ENCODE peak calls at places on chromosomes 3 and 15, in four cellular contexts. X is transverse colon, D is substantia nigra, S is fibroblast of lung. C is an unnamed sample.

GRCh38 chr3:8962226-8962861 is 928 bp downstream of the RAD18 start:
- DNase-seq in X (no peak), D (no peak), S (no peak), C (no peak)

GRCh38 chr3:45646051-45646585 is 43.1 kb upstream of the SACM1L start:
- DNase-seq in X (peak; percentile 43), D (peak; percentile 22), S (peak; percentile 41), C (no peak)

GRCh38 chr15:33395841-33396240 is 85.1 kb downstream of the RYR3 start:
- DNase-seq in X (no peak), D (no peak), S (no peak), C (no peak)

GRCh38 chr3:29212789-29213433 is 68.0 kb upstream of the RBMS3 start:
- DNase-seq in X (no peak), D (no peak), S (no peak), C (no peak)

GRCh38 chr3:39146611-39147373 is 6.6 kb downstream of the CSRNP1 start:
- DNase-seq in X (peak; percentile 85), D (peak; percentile 45), S (peak; percentile 97), C (peak; percentile 43)

GRCh38 chr3:11282250-11283125 is 10.3 kb downstream of the ATG7 start:
- DNase-seq in X (peak; percentile 27), D (peak; percentile 79), S (peak; percentile 89), C (peak; percentile 76)

GRCh38 chr3:32743934-32744333 is 58.9 kb downstream of the CNOT10 start:
- DNase-seq in X (peak; percentile 19), D (no peak), S (peak; percentile 96), C (no peak)

GRCh38 chr15:90233701-90234518 is at the start of the genes CIB1 and GDPGP1:
- DNase-seq in X (peak; percentile 99), D (peak; percentile 96), S (peak; percentile 97), C (peak; percentile 94)

GRCh38 chr3:147483145-147483544 is 74.0 kb downstream of the ZIC1 start:
- DNase-seq in X (no peak), D (no peak), S (no peak), C (no peak)

GRCh38 chr3:113947372-113948014 is at the start of gene ZDHHC23:
- DNase-seq in X (peak; percentile 91), D (no peak), S (peak; percentile 42), C (peak; percentile 20)

GRCh38 chr15:58715266-58715917 is 34.1 kb downstream of the ADAM10 start:
- DNase-seq in X (no peak), D (no peak), S (no peak), C (no peak)

GRCh38 chr3:101827211-101828174 is 21.8 kb upstream of the NFKBIZ start:
- DNase-seq in X (peak; percentile 84), D (peak; percentile 71), S (peak; percentile 74), C (peak; percentile 6)

GRCh38 chr3:152379415-152380042 is 110.8 kb downstream of the MBNL1 start:
- DNase-seq in X (no peak), D (no peak), S (no peak), C (no peak)

GRCh38 chr3:152380048-152380447 is 111.3 kb downstream of the MBNL1 start:
- DNase-seq in X (no peak), D (no peak), S (no peak), C (no peak)

GRCh38 chr3:152382312-152383135 is 113.8 kb downstream of the MBNL1 start:
- DNase-seq in X (no peak), D (no peak), S (no peak), C (no peak)

GRCh38 chr3:152383136-152383606 is 114.4 kb downstream of the MBNL1 start:
- DNase-seq in X (no peak), D (no peak), S (no peak), C (no peak)

DNA sequence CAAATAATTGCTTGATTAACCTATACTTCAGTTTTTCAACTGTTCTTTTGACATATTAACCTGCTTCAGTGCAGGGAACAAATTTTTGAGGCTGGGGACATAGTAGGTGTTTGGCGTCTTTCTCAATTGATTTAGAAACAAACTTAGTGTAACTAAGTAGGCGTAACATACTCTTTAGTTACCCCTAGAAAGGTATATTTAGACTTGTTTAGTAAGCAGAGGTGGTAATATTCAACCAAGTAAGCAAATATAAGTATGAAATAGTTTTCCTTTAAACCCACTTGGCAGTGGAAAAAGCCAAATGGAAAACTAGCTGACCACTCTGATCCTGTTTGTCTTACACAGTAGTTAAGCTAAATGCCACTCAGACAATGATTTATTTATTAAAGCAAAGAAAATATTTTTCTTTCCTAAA is 113.2 kb downstream of the MBNL1 start:
- DNase-seq in X (no peak), D (no peak), S (no peak), C (no peak)
- H3K27ac ChIP-seq in X (peak overlapping the region; percentile 79), D (peak overlapping the region; percentile 89), S (peak overlapping the region; percentile 6), C (peak overlapping the region; percentile 46)

GRCh38 chr15:60720084-60720483 is 241.1 kb upstream of the ICE2 start:
- DNase-seq in X (no peak), D (no peak), S (no peak), C (no peak)

GRCh38 chr15:60721232-60721576 is 242.3 kb upstream of the ICE2 start:
- DNase-seq in X (no peak), D (no peak), S (no peak), C (no peak)

GRCh38 chr15:60720493-60721231 is 241.7 kb upstream of the ICE2 start:
- DNase-seq in X (no peak), D (no peak), S (no peak), C (no peak)

GRCh38 chr15:60717008-60717407 is 238.1 kb upstream of the ICE2 start:
- DNase-seq in X (no peak), D (no peak), S (no peak), C (no peak)

DNA sequence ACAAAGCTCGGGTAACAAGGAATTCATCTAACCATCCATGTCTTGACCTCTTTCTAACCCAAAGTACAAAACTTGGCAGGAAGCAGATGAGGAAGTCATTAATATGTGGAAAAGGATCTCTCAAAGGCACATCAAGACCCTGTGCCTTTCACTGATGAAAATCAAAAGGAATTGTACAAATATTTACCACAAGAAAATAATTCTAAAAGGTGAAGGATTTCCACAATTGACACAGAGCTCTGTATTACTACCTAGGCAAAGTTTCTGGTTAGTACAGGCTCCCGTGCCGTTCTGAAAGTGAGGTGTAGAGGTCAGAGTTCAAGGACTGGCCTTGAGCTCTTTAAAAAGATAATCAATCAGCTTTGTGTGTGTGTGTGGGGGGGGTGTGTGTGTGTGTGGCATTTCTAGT is 239.7 kb upstream of the ICE2 start:
- DNase-seq in X (no peak), D (no peak), S (no peak), C (no peak)
- H3K27ac ChIP-seq in X (no peak overlapping the region), D (no peak overlapping the region), S (no peak overlapping the region), C (no peak overlapping the region)

DNA sequence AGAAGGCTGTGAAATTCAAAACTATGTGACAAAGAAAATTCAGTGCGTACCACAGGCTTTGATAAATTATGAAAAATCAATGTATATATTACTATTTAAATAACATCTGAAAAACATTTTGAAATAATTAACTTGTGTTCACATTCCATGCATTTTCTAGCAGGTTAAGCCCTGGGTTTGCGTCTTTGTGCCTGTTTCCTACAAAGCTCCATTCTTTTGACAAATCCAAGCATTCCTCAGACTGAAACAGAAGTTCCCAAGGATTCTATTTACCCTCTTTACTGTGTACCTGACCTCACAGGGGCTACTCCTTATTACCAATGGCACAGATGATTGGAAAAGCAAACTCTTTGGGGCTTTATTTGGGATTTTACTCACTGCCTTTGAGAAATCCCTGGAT is 1.9 kb downstream of the PAQR9 start:
- DNase-seq in X (no peak), D (no peak), S (no peak), C (no peak)
- H3K27ac ChIP-seq in X (no peak overlapping the region), D (no peak overlapping the region), S (no peak overlapping the region), C (no peak overlapping the region)

DNA sequence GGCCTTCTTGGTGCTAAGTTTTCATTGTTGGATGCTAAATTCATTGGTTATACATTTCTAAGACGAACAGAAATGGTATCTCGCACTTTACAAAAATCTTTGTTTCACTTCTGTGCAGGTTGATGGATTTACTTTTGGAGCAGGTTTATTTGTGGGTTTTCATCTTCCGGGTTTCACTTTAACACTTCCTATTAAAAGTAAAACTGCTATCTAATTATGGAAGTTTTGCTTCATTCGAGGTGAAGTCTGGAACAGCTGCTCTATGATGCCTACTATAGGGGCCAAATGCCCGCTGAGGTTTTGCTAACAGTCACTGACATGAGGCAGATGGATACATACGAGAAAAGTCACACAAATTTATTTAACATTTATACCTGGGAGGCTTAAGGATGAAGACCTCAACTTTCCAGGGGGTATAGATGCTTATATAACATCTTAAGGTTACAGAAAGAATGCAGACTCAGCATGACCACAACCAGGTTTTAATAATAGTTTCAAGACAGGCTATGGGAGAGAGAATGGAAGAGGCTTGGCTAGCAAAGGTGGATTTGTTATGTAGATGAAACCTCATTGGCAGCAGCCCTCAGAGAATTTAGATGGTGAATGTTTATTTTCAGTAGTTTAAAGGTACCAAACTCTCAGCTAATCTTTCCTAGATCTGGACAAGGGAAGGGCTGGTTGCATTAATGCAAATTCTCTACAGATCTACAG is 54.2 kb downstream of the OSTN start:
- DNase-seq in X (no peak), D (no peak), S (no peak), C (no peak)
- H3K27ac ChIP-seq in X (no peak overlapping the region), D (no peak overlapping the region), S (no peak overlapping the region), C (no peak overlapping the region)

C was measured in caudate nucleus.